ENCODE peak calls at places on chromosome 14, in nine cellular contexts. Z is suprapubic skin, A is neural crest cell, I is AG10803, U is GM10248, F is GM12878, K is A549, T is left lung, Y is astrocyte of the cerebellum. L is an unnamed sample.
A peak's percentile ranks its signal among the peaks of the same experiment; 100 is the strongest.

GRCh38 chr14:100864960-100865681 is 38.4 kb downstream of the RTL1 start:
- DNase-seq in Z (peak; percentile 41), A (no peak), I (peak; percentile 68), U (no peak), F (no peak), K (no peak), T (peak; percentile 7), Y (no peak), L (no peak)

GRCh38 chr14:31530136-31530535 is 31.1 kb upstream of the NUBPL start:
- DNase-seq in Z (no peak), A (no peak), I (peak; percentile 9), U (no peak), F (no peak), K (no peak), T (no peak), Y (no peak), L (no peak)

GRCh38 chr14:36856095-36856878 is 194.6 kb downstream of the PAX9 start:
- DNase-seq in Z (no peak), A (no peak), I (peak; percentile 10), U (no peak), F (no peak), K (no peak), T (no peak), Y (no peak), L (no peak)

GRCh38 chr14:99507860-99508640 is 26.8 kb downstream of the CCNK start:
- DNase-seq in Z (no peak), A (no peak), I (no peak), U (no peak), F (no peak), K (no peak), T (no peak), Y (no peak), L (no peak)

GRCh38 chr14:67704484-67705089 is 2.9 kb downstream of the RDH12 start:
- DNase-seq in Z (no peak), A (peak; percentile 30), I (peak; percentile 50), U (peak; percentile 67), F (peak; percentile 45), K (peak; percentile 74), T (no peak), Y (peak; percentile 44), L (no peak)

GRCh38 chr14:92568621-92569479 is 55.3 kb downstream of the RIN3 start:
- DNase-seq in Z (no peak), A (no peak), I (no peak), U (peak; percentile 77), F (peak; percentile 76), K (no peak), T (peak; percentile 34), Y (no peak), L (no peak)

GRCh38 chr14:86012391-86012790 is 482.4 kb downstream of the FLRT2 start:
- DNase-seq in Z (no peak), A (no peak), I (no peak), U (no peak), F (no peak), K (no peak), T (no peak), Y (no peak), L (no peak)

GRCh38 chr14:85686908-85687307 is 157.0 kb downstream of the FLRT2 start:
- DNase-seq in Z (no peak), A (no peak), I (peak; percentile 1), U (no peak), F (no peak), K (no peak), T (no peak), Y (no peak), L (no peak)

GRCh38 chr14:100422556-100423420 is 99.6 kb downstream of the SLC25A47 start:
- DNase-seq in Z (no peak), A (no peak), I (peak; percentile 46), U (no peak), F (no peak), K (no peak), T (no peak), Y (peak; percentile 75), L (no peak)

GRCh38 chr14:65101631-65102440 is 481 bp downstream of the MAX start:
- DNase-seq in Z (no peak), A (peak; percentile 4), I (no peak), U (no peak), F (no peak), K (no peak), T (peak; percentile 57), Y (no peak), L (no peak)

GRCh38 chr14:83992857-83993256 is 1537.1 kb upstream of the FLRT2 start:
- DNase-seq in Z (no peak), A (no peak), I (no peak), U (no peak), F (no peak), K (no peak), T (no peak), Y (no peak), L (no peak)

GRCh38 chr14:61695695-61696527 is 598 bp downstream of the HIF1A start:
- DNase-seq in Z (peak; percentile 76), A (peak; percentile 65), I (peak; percentile 55), U (peak; percentile 39), F (no peak), K (peak; percentile 45), T (peak; percentile 74), Y (no peak), L (no peak)

GRCh38 chr14:90355540-90356518 is 24.1 kb upstream of the NRDE2 start:
- DNase-seq in Z (no peak), A (no peak), I (no peak), U (no peak), F (no peak), K (no peak), T (no peak), Y (no peak), L (no peak)

GRCh38 chr14:61489932-61490331 is 168.6 kb downstream of the PRKCH start:
- DNase-seq in Z (no peak), A (no peak), I (peak; percentile 73), U (no peak), F (no peak), K (no peak), T (peak; percentile 86), Y (no peak), L (no peak)

GRCh38 chr14:58878740-58879139 is 241.0 kb downstream of the DACT1 start:
- DNase-seq in Z (no peak), A (no peak), I (no peak), U (no peak), F (no peak), K (no peak), T (no peak), Y (no peak), L (no peak)

GRCh38 chr14:58887931-58888330 is 250.2 kb downstream of the DACT1 start:
- DNase-seq in Z (no peak), A (no peak), I (no peak), U (no peak), F (no peak), K (no peak), T (no peak), Y (no peak), L (no peak)

GRCh38 chr14:58881433-58881832 is 243.7 kb downstream of the DACT1 start:
- DNase-seq in Z (no peak), A (no peak), I (no peak), U (no peak), F (no peak), K (no peak), T (no peak), Y (no peak), L (no peak)

GRCh38 chr14:58882577-58883018 is 244.8 kb downstream of the DACT1 start:
- DNase-seq in Z (no peak), A (no peak), I (peak; percentile 97), U (no peak), F (no peak), K (no peak), T (no peak), Y (peak; percentile 62), L (no peak)

GRCh38 chr14:58884442-58884841 is 246.7 kb downstream of the DACT1 start:
- DNase-seq in Z (no peak), A (no peak), I (no peak), U (no peak), F (no peak), K (no peak), T (no peak), Y (no peak), L (no peak)
- TF ChIP-seq CTCF in Z (no peak), A (peak; percentile 42), I (peak; percentile 16), U (peak; percentile 7), F (peak; percentile 30), K (peak; percentile 21), T (no peak), Y (no peak), L (peak; percentile 43)

GRCh38 chr14:79369359-79370332 is 841.7 kb downstream of the DIO2 start:
- DNase-seq in Z (no peak), A (no peak), I (peak; percentile 51), U (no peak), F (no peak), K (peak; percentile 35), T (no peak), Y (peak; percentile 62), L (no peak)
- TF ChIP-seq CTCF in Z (no peak), A (no peak), I (peak; percentile 1), U (no peak), F (no peak), K (no peak), T (no peak), Y (no peak), L (no peak)

GRCh38 chr14:96751505-96751904 is 45.7 kb upstream of the VRK1 start:
- DNase-seq in Z (no peak), A (no peak), I (no peak), U (no peak), F (no peak), K (no peak), T (no peak), Y (no peak), L (no peak)
- TF ChIP-seq CTCF in Z (no peak), A (no peak), I (no peak), U (no peak), F (no peak), K (no peak), T (no peak), Y (no peak), L (no peak)

DNA sequence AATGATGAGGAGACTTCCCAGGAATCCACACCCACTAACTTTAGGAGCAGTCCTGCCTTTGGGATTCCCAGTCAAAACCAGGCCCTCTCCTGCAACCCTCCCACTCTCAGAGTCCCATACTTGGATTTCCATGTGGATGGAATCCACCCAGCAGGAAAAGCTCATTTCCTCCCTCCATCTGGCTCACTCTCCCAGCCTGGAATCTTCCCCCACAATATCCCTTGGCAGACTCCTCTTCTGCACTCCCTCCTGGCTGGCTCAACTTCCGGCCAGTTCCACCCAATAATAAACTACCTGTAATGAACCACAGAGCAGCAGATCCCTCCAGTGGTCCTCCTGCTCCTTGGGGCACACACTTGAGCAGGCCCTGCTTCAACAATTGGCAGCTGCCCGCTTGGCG is 102.8 kb upstream of the EGLN3 start:
- DNase-seq in Z (no peak), A (no peak), I (peak; percentile 40), U (no peak), F (no peak), K (no peak), T (no peak), Y (no peak), L (no peak)
- TF ChIP-seq CTCF in Z (no peak), A (no peak), I (no peak), U (no peak), F (no peak), K (no peak), T (no peak), Y (no peak), L (no peak)

DNA sequence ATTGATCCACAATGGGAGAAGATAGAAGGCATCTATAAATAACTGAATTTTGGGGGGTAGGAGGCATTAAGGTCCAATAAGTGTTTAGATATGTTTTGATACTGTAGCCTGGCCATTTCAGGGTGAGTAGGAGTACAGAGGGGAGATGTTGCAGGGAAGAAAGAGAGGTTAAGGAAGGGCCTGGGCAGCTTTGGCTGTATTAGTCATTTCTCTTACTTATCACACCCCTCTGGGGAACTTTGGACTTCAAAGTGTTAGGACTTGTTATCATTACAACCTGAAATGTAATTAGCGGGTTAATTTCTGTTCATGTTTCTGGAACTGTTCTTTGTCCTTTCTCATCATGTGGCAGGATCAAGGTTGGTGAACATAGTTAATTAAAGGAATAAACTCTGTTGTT is 40.3 kb downstream of the SUSD6 start:
- DNase-seq in Z (no peak), A (no peak), I (no peak), U (no peak), F (no peak), K (no peak), T (no peak), Y (no peak), L (no peak)
- TF ChIP-seq CTCF in Z (no peak), A (no peak), I (no peak), U (no peak), F (no peak), K (no peak), T (no peak), Y (no peak), L (no peak)